ENCODE peak calls at places on chromosome 18, in ten cellular contexts. Q is psoas muscle, B is iris pigment epithelial cell, J is fibroblast of lung, I is HT1080, A is cardiac fibroblast, H is brain microvascular endothelial cell, V is midbrain, X is HFFc6, C is IMR-90. K is an unnamed sample.

GRCh38 chr18:24086082-24086481 is 52.8 kb upstream of the CABYR start:
- DNase-seq in Q (no peak), B (no peak), J (no peak), I (no peak), A (no peak), H (no peak), V (no peak), X (no peak), C (peak), K (no peak)

GRCh38 chr18:75110311-75110710 is 98.6 kb downstream of the PTGR3 start:
- DNase-seq in Q (no peak), B (no peak), J (no peak), I (no peak), A (no peak), H (no peak), V (no peak), X (no peak), C (no peak), K (no peak)

GRCh38 chr18:55380574-55380973 is 207.4 kb downstream of the TCF4 start:
- DNase-seq in Q (no peak), B (peak), J (peak), I (no peak), A (no peak), H (no peak), V (no peak), X (peak), C (peak), K (no peak)

GRCh38 chr18:72847134-72847533 is 20.7 kb downstream of the NETO1 start:
- DNase-seq in Q (no peak), B (no peak), J (peak), I (peak), A (no peak), H (no peak), V (no peak), X (no peak), C (no peak), K (peak)

GRCh38 chr18:3151379-3152264 is 68.1 kb downstream of the MYOM1 start:
- DNase-seq in Q (no peak), B (peak), J (peak), I (peak), A (peak), H (no peak), V (peak), X (peak), C (peak), K (peak)

GRCh38 chr18:56637897-56638231 is 528 bp downstream of the TXNL1 start:
- DNase-seq in Q (no peak), B (peak), J (no peak), I (no peak), A (no peak), H (no peak), V (peak), X (no peak), C (no peak), K (no peak)

GRCh38 chr18:51212606-51213005 is 15.1 kb upstream of the MEX3C start:
- DNase-seq in Q (no peak), B (no peak), J (no peak), I (no peak), A (no peak), H (no peak), V (no peak), X (no peak), C (no peak), K (no peak)

GRCh38 chr18:68713791-68714190 is 1.1 kb downstream of the TMX3 start:
- DNase-seq in Q (no peak), B (peak), J (peak), I (no peak), A (no peak), H (no peak), V (no peak), X (no peak), C (no peak), K (no peak)

GRCh38 chr18:51337406-51337805 is 139.9 kb upstream of the MEX3C start:
- DNase-seq in Q (no peak), B (no peak), J (peak), I (peak), A (peak), H (peak), V (no peak), X (no peak), C (no peak), K (no peak)

GRCh38 chr18:13257361-13257980 is 38.9 kb downstream of the LDLRAD4 start:
- DNase-seq in Q (no peak), B (no peak), J (no peak), I (no peak), A (no peak), H (no peak), V (no peak), X (no peak), C (no peak), K (no peak)

GRCh38 chr18:43060020-43060419 is 55.5 kb downstream of the RIT2 start:
- DNase-seq in Q (no peak), B (peak), J (peak), I (peak), A (peak), H (peak), V (no peak), X (no peak), C (no peak), K (no peak)

GRCh38 chr18:67957684-67958083 is 441.2 kb upstream of the DSEL start:
- DNase-seq in Q (no peak), B (no peak), J (no peak), I (no peak), A (no peak), H (no peak), V (no peak), X (no peak), C (no peak), K (no peak)

GRCh38 chr18:36187826-36188721 is 777 bp downstream of the MOCOS start:
- DNase-seq in Q (peak), B (peak), J (peak), I (peak), A (no peak), H (no peak), V (no peak), X (no peak), C (peak), K (no peak)

GRCh38 chr18:76167440-76167839 is 327.6 kb downstream of the ZNF516 start:
- DNase-seq in Q (no peak), B (no peak), J (no peak), I (no peak), A (no peak), H (no peak), V (no peak), X (no peak), C (no peak), K (no peak)

GRCh38 chr18:25077933-25078707 is 273.8 kb downstream of the ZNF521 start:
- DNase-seq in Q (no peak), B (no peak), J (no peak), I (no peak), A (no peak), H (no peak), V (no peak), X (no peak), C (no peak), K (no peak)

GRCh38 chr18:33627114-33627513 is 49.1 kb downstream of the ASXL3 start:
- DNase-seq in Q (no peak), B (no peak), J (no peak), I (no peak), A (no peak), H (no peak), V (no peak), X (no peak), C (no peak), K (no peak)

GRCh38 chr18:31156831-31157763 is 5.6 kb downstream of the DSC1 start:
- DNase-seq in Q (no peak), B (no peak), J (no peak), I (no peak), A (peak), H (no peak), V (no peak), X (no peak), C (no peak), K (no peak)

GRCh38 chr18:31512203-31512764 is 14.3 kb downstream of the DSG2 start:
- DNase-seq in Q (no peak), B (peak), J (peak), I (peak), A (peak), H (peak), V (no peak), X (no peak), C (peak), K (no peak)

GRCh38 chr18:59715966-59716369 is 18.7 kb upstream of the CCBE1 start:
- DNase-seq in Q (no peak), B (peak), J (peak), I (peak), A (peak), H (peak), V (no peak), X (peak), C (peak), K (no peak)

GRCh38 chr18:33606621-33607020 is 28.6 kb downstream of the ASXL3 start:
- DNase-seq in Q (no peak), B (no peak), J (no peak), I (no peak), A (no peak), H (no peak), V (no peak), X (no peak), C (no peak), K (no peak)

GRCh38 chr18:56873441-56874140 is 222.4 kb downstream of the WDR7 start:
- DNase-seq in Q (no peak), B (no peak), J (peak), I (no peak), A (peak), H (no peak), V (peak), X (no peak), C (no peak), K (peak)

K was measured in putamen.